ENCODE peak calls at places on chromosomes 3 and 15, in seven cellular contexts. One of them, this sample, is unnamed. For H3K9me3, the result is how much of the 10 kb centered on the place peaks cover.

GRCh38 chr3:141735789-141736465 is 2.2 kb upstream of the RNF7 start:
- DNase-seq in IMR-90: no peak
- DNase-seq in ascending aorta: no peak
- DNase-seq in cardiac muscle cell: no peak
- DNase-seq in endothelial cell of umbilical vein: no peak
- DNase-seq in mammary epithelial cell: no peak
- DNase-seq in astrocyte: no peak
- DNase-seq in this sample: no peak

GRCh38 chr3:10621749-10622148 is 116.4 kb upstream of the ATP2B2 start:
- DNase-seq in mammary epithelial cell: no peak
- DNase-seq in endothelial cell of umbilical vein: no peak
- DNase-seq in IMR-90: no peak
- DNase-seq in ascending aorta: no peak
- DNase-seq in cardiac muscle cell: no peak
- DNase-seq in astrocyte: no peak
- DNase-seq in this sample: no peak

GRCh38 chr3:35120026-35120425 is 519.3 kb upstream of the ARPP21 start:
- DNase-seq in cardiac muscle cell: no peak
- DNase-seq in mammary epithelial cell: no peak
- DNase-seq in ascending aorta: no peak
- DNase-seq in IMR-90: no peak
- DNase-seq in endothelial cell of umbilical vein: no peak
- DNase-seq in astrocyte: peak
- DNase-seq in this sample: no peak

GRCh38 chr3:52367891-52368880 is 52.1 kb downstream of the DNAH1 start:
- DNase-seq in mammary epithelial cell: no peak
- DNase-seq in cardiac muscle cell: no peak
- DNase-seq in astrocyte: no peak
- DNase-seq in IMR-90: no peak
- DNase-seq in ascending aorta: no peak
- DNase-seq in endothelial cell of umbilical vein: peak
- DNase-seq in this sample: no peak

GRCh38 chr15:75043509-75044257 is 20.3 kb downstream of the PPCDC start:
- DNase-seq in mammary epithelial cell: peak
- DNase-seq in ascending aorta: peak
- DNase-seq in cardiac muscle cell: no peak
- DNase-seq in endothelial cell of umbilical vein: peak
- DNase-seq in IMR-90: peak
- DNase-seq in astrocyte: peak
- DNase-seq in this sample: peak

GRCh38 chr3:128712848-128713247 is 13.1 kb upstream of the RAB7A start:
- DNase-seq in astrocyte: no peak
- DNase-seq in mammary epithelial cell: no peak
- DNase-seq in cardiac muscle cell: no peak
- DNase-seq in endothelial cell of umbilical vein: no peak
- DNase-seq in IMR-90: no peak
- DNase-seq in ascending aorta: no peak
- DNase-seq in this sample: no peak

GRCh38 chr3:190862209-190863118 is at the start of gene GMNC:
- DNase-seq in ascending aorta: peak
- DNase-seq in mammary epithelial cell: peak
- DNase-seq in cardiac muscle cell: peak
- DNase-seq in endothelial cell of umbilical vein: peak
- DNase-seq in astrocyte: peak
- DNase-seq in IMR-90: peak
- DNase-seq in this sample: peak

GRCh38 chr3:53005854-53006513 is 39.9 kb downstream of the SFMBT1 start:
- DNase-seq in endothelial cell of umbilical vein: no peak
- DNase-seq in ascending aorta: no peak
- DNase-seq in astrocyte: no peak
- DNase-seq in cardiac muscle cell: no peak
- DNase-seq in mammary epithelial cell: no peak
- DNase-seq in IMR-90: no peak
- DNase-seq in this sample: no peak

GRCh38 chr3:174907027-174907426 is 47.9 kb downstream of the NAALADL2 start:
- DNase-seq in cardiac muscle cell: no peak
- DNase-seq in endothelial cell of umbilical vein: no peak
- DNase-seq in ascending aorta: no peak
- DNase-seq in astrocyte: peak
- DNase-seq in IMR-90: peak
- DNase-seq in mammary epithelial cell: no peak
- DNase-seq in this sample: no peak

GRCh38 chr15:31304736-31305365 is 21.8 kb upstream of the KLF13 start:
- DNase-seq in cardiac muscle cell: no peak
- DNase-seq in ascending aorta: no peak
- DNase-seq in endothelial cell of umbilical vein: no peak
- DNase-seq in IMR-90: no peak
- DNase-seq in mammary epithelial cell: no peak
- DNase-seq in astrocyte: no peak
- DNase-seq in this sample: no peak

GRCh38 chr3:168981396-168981795 is 682.1 kb downstream of the MECOM start:
- DNase-seq in astrocyte: peak
- DNase-seq in IMR-90: peak
- DNase-seq in cardiac muscle cell: no peak
- DNase-seq in mammary epithelial cell: peak
- DNase-seq in endothelial cell of umbilical vein: no peak
- DNase-seq in ascending aorta: no peak
- DNase-seq in this sample: no peak

GRCh38 chr3:148211725-148212124 is 486.0 kb upstream of the AGTR1 start:
- DNase-seq in astrocyte: peak
- DNase-seq in mammary epithelial cell: peak
- DNase-seq in cardiac muscle cell: no peak
- DNase-seq in IMR-90: peak
- DNase-seq in ascending aorta: no peak
- DNase-seq in endothelial cell of umbilical vein: no peak
- DNase-seq in this sample: peak

GRCh38 chr3:64229903-64230302 is 4.6 kb upstream of the PRICKLE2 start:
- DNase-seq in ascending aorta: no peak
- DNase-seq in astrocyte: peak
- DNase-seq in IMR-90: peak
- DNase-seq in cardiac muscle cell: no peak
- DNase-seq in endothelial cell of umbilical vein: no peak
- DNase-seq in mammary epithelial cell: peak
- DNase-seq in this sample: no peak

GRCh38 chr3:21912656-21913055 is 161.6 kb upstream of the ZNF385D start:
- DNase-seq in IMR-90: peak
- DNase-seq in mammary epithelial cell: no peak
- DNase-seq in cardiac muscle cell: no peak
- DNase-seq in astrocyte: peak
- DNase-seq in ascending aorta: no peak
- DNase-seq in endothelial cell of umbilical vein: no peak
- DNase-seq in this sample: no peak

GRCh38 chr3:44468572-44469520 is 8.6 kb downstream of the ZNF445 start:
- DNase-seq in ascending aorta: no peak
- DNase-seq in mammary epithelial cell: peak
- DNase-seq in IMR-90: peak
- DNase-seq in astrocyte: peak
- DNase-seq in endothelial cell of umbilical vein: no peak
- DNase-seq in cardiac muscle cell: no peak
- DNase-seq in this sample: no peak

GRCh38 chr15:70521576-70522322 is 241.6 kb downstream of the UACA start:
- DNase-seq in ascending aorta: no peak
- DNase-seq in mammary epithelial cell: no peak
- DNase-seq in endothelial cell of umbilical vein: no peak
- DNase-seq in cardiac muscle cell: no peak
- DNase-seq in astrocyte: no peak
- DNase-seq in IMR-90: no peak
- DNase-seq in this sample: no peak

GRCh38 chr3:151156618-151157216 is 46.3 kb downstream of the GPR171 start:
- DNase-seq in mammary epithelial cell: peak
- DNase-seq in astrocyte: peak
- DNase-seq in IMR-90: peak
- DNase-seq in cardiac muscle cell: peak
- DNase-seq in ascending aorta: no peak
- DNase-seq in endothelial cell of umbilical vein: peak
- DNase-seq in this sample: peak

GRCh38 chr3:141959921-141960554 is 83.6 kb downstream of the ATP1B3 start:
- DNase-seq in IMR-90: peak
- DNase-seq in astrocyte: peak
- DNase-seq in endothelial cell of umbilical vein: no peak
- DNase-seq in ascending aorta: no peak
- DNase-seq in cardiac muscle cell: no peak
- DNase-seq in mammary epithelial cell: peak
- DNase-seq in this sample: no peak

GRCh38 chr3:8458235-8458634 is 43.4 kb upstream of the LMCD1 start:
- DNase-seq in ascending aorta: no peak
- DNase-seq in IMR-90: peak
- DNase-seq in astrocyte: peak
- DNase-seq in mammary epithelial cell: no peak
- DNase-seq in endothelial cell of umbilical vein: no peak
- DNase-seq in cardiac muscle cell: no peak
- DNase-seq in this sample: no peak

GRCh38 chr15:45120081-45120972 is 6.2 kb downstream of the DUOXA2 start:
- DNase-seq in IMR-90: no peak
- DNase-seq in mammary epithelial cell: no peak
- DNase-seq in cardiac muscle cell: no peak
- DNase-seq in astrocyte: no peak
- DNase-seq in endothelial cell of umbilical vein: no peak
- DNase-seq in ascending aorta: no peak
- DNase-seq in this sample: no peak

GRCh38 chr3:45056608-45057301 is 30.7 kb downstream of the CLEC3B start:
- DNase-seq in astrocyte: peak
- DNase-seq in ascending aorta: no peak
- DNase-seq in mammary epithelial cell: no peak
- DNase-seq in endothelial cell of umbilical vein: no peak
- DNase-seq in IMR-90: no peak
- DNase-seq in cardiac muscle cell: peak
- DNase-seq in this sample: no peak

GRCh38 chr3:34067442-34068130 is 269.2 kb downstream of the PDCD6IP start:
- DNase-seq in endothelial cell of umbilical vein: no peak
- DNase-seq in astrocyte: no peak
- DNase-seq in mammary epithelial cell: no peak
- DNase-seq in ascending aorta: no peak
- DNase-seq in cardiac muscle cell: no peak
- DNase-seq in IMR-90: no peak
- DNase-seq in this sample: no peak

GRCh38 chr3:181417748-181418147 is 294.0 kb upstream of the SOX2 start:
- DNase-seq in astrocyte: peak
- DNase-seq in endothelial cell of umbilical vein: no peak
- DNase-seq in mammary epithelial cell: peak
- DNase-seq in ascending aorta: no peak
- DNase-seq in IMR-90: no peak
- DNase-seq in cardiac muscle cell: no peak
- DNase-seq in this sample: no peak

GRCh38 chr3:170941551-170941950 is 33.1 kb upstream of the EIF5A2 start:
- DNase-seq in IMR-90: no peak
- DNase-seq in mammary epithelial cell: no peak
- DNase-seq in astrocyte: no peak
- DNase-seq in ascending aorta: no peak
- DNase-seq in endothelial cell of umbilical vein: peak
- DNase-seq in cardiac muscle cell: no peak
- DNase-seq in this sample: no peak

GRCh38 chr3:170947018-170947769 is 38.8 kb upstream of the EIF5A2 start:
- DNase-seq in ascending aorta: no peak
- DNase-seq in mammary epithelial cell: no peak
- DNase-seq in IMR-90: no peak
- DNase-seq in cardiac muscle cell: no peak
- DNase-seq in astrocyte: no peak
- DNase-seq in endothelial cell of umbilical vein: no peak
- DNase-seq in this sample: no peak

GRCh38 chr3:170942011-170942410 is 33.6 kb upstream of the EIF5A2 start:
- DNase-seq in ascending aorta: no peak
- DNase-seq in endothelial cell of umbilical vein: no peak
- DNase-seq in cardiac muscle cell: no peak
- DNase-seq in IMR-90: no peak
- DNase-seq in mammary epithelial cell: no peak
- DNase-seq in astrocyte: no peak
- DNase-seq in this sample: no peak
- H3K9me3 ChIP-seq in ascending aorta: under half
- H3K9me3 ChIP-seq in endothelial cell of umbilical vein: under half
- H3K9me3 ChIP-seq in cardiac muscle cell: under half
- H3K9me3 ChIP-seq in IMR-90: under half
- H3K9me3 ChIP-seq in mammary epithelial cell: under half
- H3K9me3 ChIP-seq in astrocyte: under half
- H3K9me3 ChIP-seq in this sample: under half

GRCh38 chr3:171269557-171269956 is 190.6 kb downstream of the TNIK start:
- DNase-seq in ascending aorta: no peak
- DNase-seq in astrocyte: no peak
- DNase-seq in mammary epithelial cell: no peak
- DNase-seq in endothelial cell of umbilical vein: no peak
- DNase-seq in IMR-90: no peak
- DNase-seq in cardiac muscle cell: no peak
- DNase-seq in this sample: no peak

GRCh38 chr3:171274222-171274621 is 186.0 kb downstream of the TNIK start:
- DNase-seq in mammary epithelial cell: no peak
- DNase-seq in astrocyte: no peak
- DNase-seq in IMR-90: no peak
- DNase-seq in ascending aorta: no peak
- DNase-seq in cardiac muscle cell: no peak
- DNase-seq in endothelial cell of umbilical vein: no peak
- DNase-seq in this sample: no peak

GRCh38 chr3:171268677-171269076 is 191.5 kb downstream of the TNIK start:
- DNase-seq in IMR-90: no peak
- DNase-seq in endothelial cell of umbilical vein: no peak
- DNase-seq in mammary epithelial cell: no peak
- DNase-seq in ascending aorta: no peak
- DNase-seq in astrocyte: no peak
- DNase-seq in cardiac muscle cell: no peak
- DNase-seq in this sample: no peak

GRCh38 chr3:171267089-171267488 is 193.1 kb downstream of the TNIK start:
- DNase-seq in endothelial cell of umbilical vein: no peak
- DNase-seq in IMR-90: no peak
- DNase-seq in astrocyte: no peak
- DNase-seq in mammary epithelial cell: no peak
- DNase-seq in cardiac muscle cell: no peak
- DNase-seq in ascending aorta: no peak
- DNase-seq in this sample: no peak

DNA sequence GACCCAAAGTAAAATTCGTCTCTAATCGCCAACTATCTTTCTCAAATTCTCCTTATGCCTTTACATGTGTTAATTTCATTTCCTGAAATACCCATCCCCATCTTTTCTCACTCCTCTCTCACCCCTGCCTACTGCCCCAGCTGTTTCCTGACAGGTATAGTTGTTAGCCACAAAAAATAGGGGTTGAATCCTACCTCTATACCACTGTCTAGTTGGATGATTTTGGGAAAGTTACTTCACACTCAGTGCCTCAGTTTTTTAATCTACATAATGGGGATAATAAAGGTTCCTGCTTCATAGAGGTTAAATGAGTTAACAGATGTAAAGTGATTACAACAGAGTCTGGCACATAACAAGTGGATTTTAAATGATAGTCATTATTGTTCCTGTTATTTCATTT is 189.7 kb downstream of the TNIK start:
- DNase-seq in endothelial cell of umbilical vein: no peak
- DNase-seq in IMR-90: no peak
- DNase-seq in mammary epithelial cell: no peak
- DNase-seq in ascending aorta: no peak
- DNase-seq in cardiac muscle cell: no peak
- DNase-seq in astrocyte: no peak
- DNase-seq in this sample: no peak
- H3K4me3 ChIP-seq in endothelial cell of umbilical vein: no peak
- H3K4me3 ChIP-seq in IMR-90: no peak
- H3K4me3 ChIP-seq in mammary epithelial cell: no peak
- H3K4me3 ChIP-seq in ascending aorta: no peak
- H3K4me3 ChIP-seq in cardiac muscle cell: no peak
- H3K4me3 ChIP-seq in astrocyte: no peak
- H3K4me3 ChIP-seq in this sample: no peak

GRCh38 chr15:101531170-101531569 is 41.7 kb upstream of the PCSK6 start:
- DNase-seq in IMR-90: no peak
- DNase-seq in mammary epithelial cell: no peak
- DNase-seq in cardiac muscle cell: no peak
- DNase-seq in astrocyte: no peak
- DNase-seq in endothelial cell of umbilical vein: no peak
- DNase-seq in ascending aorta: no peak
- DNase-seq in this sample: no peak
- TF ChIP-seq CTCF in IMR-90: no peak
- TF ChIP-seq CTCF in mammary epithelial cell: no peak
- TF ChIP-seq CTCF in cardiac muscle cell: no peak
- TF ChIP-seq CTCF in astrocyte: no peak
- TF ChIP-seq CTCF in endothelial cell of umbilical vein: no peak
- TF ChIP-seq CTCF in ascending aorta: no peak
- TF ChIP-seq CTCF in this sample: no peak

GRCh38 chr3:196517142-196517808 is 2.1 kb upstream of the SMCO1 start:
- DNase-seq in endothelial cell of umbilical vein: no peak
- DNase-seq in cardiac muscle cell: no peak
- DNase-seq in astrocyte: no peak
- DNase-seq in ascending aorta: no peak
- DNase-seq in IMR-90: no peak
- DNase-seq in mammary epithelial cell: no peak
- DNase-seq in this sample: no peak
- H3K9me3 ChIP-seq in endothelial cell of umbilical vein: under half
- H3K9me3 ChIP-seq in cardiac muscle cell: under half
- H3K9me3 ChIP-seq in astrocyte: under half
- H3K9me3 ChIP-seq in ascending aorta: under half
- H3K9me3 ChIP-seq in IMR-90: under half
- H3K9me3 ChIP-seq in mammary epithelial cell: under half
- H3K9me3 ChIP-seq in this sample: under half

This sample was measured in Caco-2.